ENCODE peak calls at places on chromosomes 5 and 9, in ten cellular contexts. B is amniotic epithelial cell; G is frontal cortex; Q is Daoy; O is fibroblast of lung; Z is HEK293T; P is activated naive CD4-positive, alpha-beta T cell treated with anti-CD3 and anti-CD28 coated beads, Interleukin-2, amount 50 U/mL, for 72 hours; M is CD8-positive, alpha-beta memory T cell; V is uterus; S is fibroblast of mammary gland. W is an unnamed sample.
A peak's percentile ranks its signal among the peaks of the same experiment; 100 is the strongest.

GRCh38 chr9:137470785-137471184 is 11.7 kb upstream of the NSMF start:
- DNase-seq in S (no peak), P (no peak), V (no peak), G (no peak), Z (no peak), M (no peak), B (no peak), Q (no peak), O (no peak), W (no peak)

GRCh38 chr5:67972027-67972822 is 243.3 kb upstream of the PIK3R1 start:
- DNase-seq in M (no peak), G (no peak), P (no peak), V (no peak), Q (no peak), Z (no peak), O (no peak), B (no peak), S (no peak), W (no peak)

GRCh38 chr9:95316794-95317118 is 753 bp downstream of the FANCC start:
- DNase-seq in Z (peak; percentile 57), Q (peak; percentile 94), V (peak; percentile 37), M (no peak), B (peak; percentile 49), S (peak; percentile 64), O (peak; percentile 72), P (peak; percentile 64), G (no peak), W (peak; percentile 56)

GRCh38 chr5:59098743-59099142 is 515.9 kb downstream of the RAB3C start:
- DNase-seq in G (no peak), S (no peak), O (no peak), P (no peak), Q (no peak), V (no peak), B (no peak), Z (no peak), M (no peak), W (no peak)

GRCh38 chr5:91301459-91301858 is 81.7 kb downstream of the ARRDC3 start:
- DNase-seq in B (peak; percentile 95), O (no peak), Q (no peak), S (peak; percentile 93), P (no peak), M (no peak), V (no peak), G (no peak), Z (no peak), W (no peak)

GRCh38 chr5:174514325-174514724 is 210.1 kb upstream of the MSX2 start:
- DNase-seq in Q (no peak), B (no peak), M (no peak), O (no peak), V (no peak), P (no peak), Z (no peak), S (no peak), G (no peak), W (no peak)

GRCh38 chr5:87009146-87009545 is 258.5 kb upstream of the RASA1 start:
- DNase-seq in Z (no peak), P (no peak), G (no peak), Q (no peak), V (no peak), O (peak; percentile 69), B (peak; percentile 33), S (peak; percentile 10), M (no peak), W (no peak)

GRCh38 chr5:76083555-76084495 is 642 bp downstream of the SV2C start:
- DNase-seq in Q (peak; percentile 48), Z (peak; percentile 33), S (no peak), M (no peak), P (no peak), V (no peak), B (no peak), O (no peak), G (peak; percentile 5), W (no peak)

W was measured in COLO829.